ENCODE peak calls at places on chromosomes 12 and 14, in ten cellular contexts. Y is spleen, C is neural progenitor cell, E is heart right ventricle, W is brain microvascular endothelial cell, O is endothelial cell of umbilical vein, I is ascending aorta, F is endodermal cell, X is esophagus squamous epithelium, B is fibroblast of lung. M is an unnamed sample.

GRCh38 chr14:25097120-25097519 is 47.2 kb upstream of the STXBP6 start:
- DNase-seq in X (no peak), B (no peak), F (no peak), I (no peak), W (no peak), O (no peak), Y (no peak), E (no peak), C (no peak), M (no peak)

GRCh38 chr12:116697305-116698130 is 40.4 kb downstream of the SPRING1 start:
- DNase-seq in B (peak; percentile 15), Y (no peak), E (peak; percentile 35), O (no peak), W (no peak), X (no peak), C (peak; percentile 84), F (peak; percentile 95), I (no peak), M (no peak)

GRCh38 chr12:107423531-107423930 is 262.1 kb upstream of the PWP1 start:
- DNase-seq in O (no peak), C (no peak), I (no peak), W (no peak), X (no peak), E (no peak), F (no peak), B (no peak), Y (no peak), M (no peak)

GRCh38 chr12:118061011-118061875 is at the start of gene WSB2:
- DNase-seq in O (peak; percentile 64), X (peak; percentile 8), E (peak; percentile 91), C (peak; percentile 64), B (peak; percentile 71), Y (peak; percentile 93), F (peak; percentile 86), I (peak; percentile 88), W (peak; percentile 48), M (no peak)

GRCh38 chr12:120470150-120470817 is 736 bp upstream of the SRSF9 start:
- DNase-seq in C (peak; percentile 59), E (no peak), F (no peak), W (no peak), O (no peak), X (no peak), B (peak; percentile 33), I (no peak), Y (peak; percentile 74), M (no peak)

GRCh38 chr12:4269279-4269991 is 4.1 kb upstream of the CCND2 start:
- DNase-seq in C (peak; percentile 84), O (peak; percentile 65), B (peak; percentile 71), F (peak; percentile 98), E (peak; percentile 94), W (peak; percentile 34), I (peak; percentile 92), X (no peak), Y (peak; percentile 98), M (peak; percentile 32)

GRCh38 chr14:92540472-92541048 is 27.0 kb downstream of the RIN3 start:
- DNase-seq in F (no peak), B (peak; percentile 100), E (peak; percentile 94), W (peak; percentile 99), X (peak; percentile 23), I (peak; percentile 98), O (peak; percentile 99), C (no peak), Y (no peak), M (peak; percentile 92)

GRCh38 chr14:68164723-68165122 is 345.1 kb downstream of the RAD51B start:
- DNase-seq in F (no peak), W (no peak), E (no peak), I (no peak), X (no peak), O (no peak), B (no peak), C (no peak), Y (no peak), M (no peak)

GRCh38 chr12:124497658-124498057 is 69.8 kb downstream of the NCOR2 start:
- DNase-seq in E (peak; percentile 83), W (peak; percentile 92), B (peak; percentile 91), C (no peak), I (peak; percentile 89), F (no peak), O (no peak), X (no peak), Y (peak; percentile 75), M (peak; percentile 74)

GRCh38 chr14:62436256-62436655 is 609.0 kb downstream of the KCNH5 start:
- DNase-seq in O (no peak), W (no peak), B (no peak), Y (no peak), I (no peak), E (no peak), X (no peak), F (no peak), C (no peak), M (peak; percentile 48)

GRCh38 chr12:100460702-100461101 is 13.0 kb upstream of the NR1H4 start:
- DNase-seq in X (no peak), O (no peak), W (no peak), B (no peak), E (no peak), C (peak; percentile 37), Y (no peak), I (no peak), F (no peak), M (no peak)

GRCh38 chr14:104702106-104702505 is 12.7 kb downstream of the INF2 start:
- DNase-seq in Y (no peak), W (no peak), E (no peak), I (no peak), X (no peak), B (no peak), O (no peak), C (no peak), F (no peak), M (no peak)

GRCh38 chr14:104704252-104704651 is 14.8 kb downstream of the INF2 start:
- DNase-seq in Y (no peak), W (no peak), E (no peak), O (no peak), I (no peak), B (no peak), X (no peak), F (no peak), C (no peak), M (no peak)

GRCh38 chr14:104701383-104702076 is 12.1 kb downstream of the INF2 start:
- DNase-seq in I (no peak), Y (no peak), X (no peak), C (no peak), F (no peak), B (no peak), E (no peak), O (no peak), W (no peak), M (no peak)

GRCh38 chr14:104702673-104703072 is 13.3 kb downstream of the INF2 start:
- DNase-seq in B (no peak), W (no peak), X (no peak), O (no peak), I (no peak), F (no peak), C (no peak), E (no peak), Y (no peak), M (no peak)

DNA sequence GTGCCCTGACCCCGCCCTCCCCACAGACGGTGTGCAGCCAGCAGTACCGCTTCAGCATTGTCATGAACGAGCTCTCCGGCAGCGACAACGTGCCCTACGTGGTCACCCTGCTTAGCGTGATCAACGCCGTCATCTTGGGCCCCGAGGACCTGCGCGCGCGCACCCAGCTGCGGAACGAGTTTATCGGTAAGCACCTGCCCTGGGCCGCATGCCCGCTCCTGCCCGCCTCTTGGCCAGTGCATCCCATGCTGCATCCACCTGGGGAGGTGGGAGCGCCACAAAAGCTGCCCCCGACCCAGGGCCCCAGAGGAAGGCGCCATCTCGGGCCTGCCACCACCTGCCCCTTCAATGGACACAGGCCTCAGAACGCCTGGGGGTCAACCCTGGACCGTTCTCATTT is 13.9 kb downstream of the INF2 start:
- DNase-seq in O (no peak), W (no peak), B (no peak), I (no peak), F (no peak), E (no peak), X (no peak), Y (no peak), C (no peak), M (no peak)
- TF ChIP-seq CTCF in O (no peak), W (no peak), B (no peak), I (no peak), F (no peak), E (no peak), X (no peak), Y (no peak), C (no peak), M (no peak)

GRCh38 chr12:86018361-86018760 is 144.3 kb downstream of the NTS start:
- DNase-seq in Y (no peak), B (no peak), X (no peak), E (no peak), W (no peak), C (no peak), I (no peak), F (no peak), O (no peak), M (no peak)
- H3K27me3 ChIP-seq in Y (no peaks in the 10 kb centered on the region), B (no peaks in the 10 kb centered on the region), X (no peaks in the 10 kb centered on the region), E (no peaks in the 10 kb centered on the region), W (no peaks in the 10 kb centered on the region), C (no peaks in the 10 kb centered on the region), I (no peaks in the 10 kb centered on the region), F (no peaks in the 10 kb centered on the region), O (no peaks in the 10 kb centered on the region), M (no peaks in the 10 kb centered on the region)

GRCh38 chr12:27554003-27554402 is 30.0 kb downstream of the PPFIBP1 start:
- DNase-seq in X (no peak), I (no peak), B (peak; percentile 29), O (no peak), F (no peak), E (no peak), W (no peak), Y (no peak), C (no peak), M (no peak)

GRCh38 chr12:27555928-27556778 is 32.1 kb downstream of the PPFIBP1 start:
- DNase-seq in Y (no peak), C (no peak), E (no peak), W (peak; percentile 46), B (peak; percentile 60), O (peak; percentile 91), X (no peak), I (no peak), F (no peak), M (no peak)

GRCh38 chr12:27552886-27553560 is 29.0 kb downstream of the PPFIBP1 start:
- DNase-seq in W (no peak), C (no peak), F (no peak), X (no peak), E (no peak), I (no peak), Y (no peak), B (peak; percentile 28), O (no peak), M (no peak)

GRCh38 chr12:27555316-27555715 is 31.3 kb downstream of the PPFIBP1 start:
- DNase-seq in W (no peak), Y (no peak), F (no peak), E (no peak), X (no peak), O (peak; percentile 87), B (peak; percentile 45), C (no peak), I (no peak), M (no peak)

GRCh38 chr12:27554421-27555186 is 30.6 kb downstream of the PPFIBP1 start:
- DNase-seq in O (peak; percentile 78), E (peak; percentile 73), B (peak; percentile 81), F (no peak), X (no peak), Y (no peak), W (peak; percentile 55), C (no peak), I (peak; percentile 81), M (no peak)
- H3K4me3 ChIP-seq in O (no peak overlapping the region), E (peak overlapping the region; percentile 31), B (peak overlapping the region; percentile 7), F (no peak overlapping the region), X (peak overlapping the region; percentile 5), Y (no peak overlapping the region), W (no peak overlapping the region), C (no peak overlapping the region), I (peak overlapping the region; percentile 54), M (no peak overlapping the region)

GRCh38 chr12:92943482-92944250 is 14.6 kb upstream of the EEA1 start:
- DNase-seq in X (no peak), O (no peak), E (no peak), W (no peak), B (peak; percentile 60), Y (no peak), I (no peak), C (peak; percentile 12), F (no peak), M (no peak)
- TF ChIP-seq CTCF in X (no peak), O (no peak), E (peak; percentile 36), W (peak; percentile 34), B (no peak), Y (no peak), I (no peak), C (no peak), F (peak; percentile 56), M (peak; percentile 12)